ENCODE peak calls at places on chromosomes 4 and X, in nine cellular contexts. V, X, Q, N, Y, T, I, L and C are unnamed samples.

GRCh38 chr4:111535792-111536191 is 609.5 kb upstream of the FAM241A start:
- DNase-seq in T (no peak), I (no peak), X (no peak), L (no peak), Q (no peak), Y (no peak), V (no peak), N (no peak), C (no peak)

GRCh38 chrX:39065051-39065871 is 264.0 kb downstream of the MID1IP1 start:
- DNase-seq in T (no peak), Q (no peak), Y (peak), I (no peak), N (no peak), V (no peak), X (no peak), L (no peak), C (no peak)

GRCh38 chr4:105059337-105059736 is 87.3 kb upstream of the TET2 start:
- DNase-seq in Q (no peak), L (no peak), I (peak), V (no peak), T (no peak), Y (no peak), N (no peak), X (no peak), C (no peak)

GRCh38 chr4:125316391-125316780 is 1.6 kb downstream of the FAT4 start:
- DNase-seq in T (peak), Y (peak), Q (no peak), N (no peak), X (no peak), I (peak), V (no peak), L (peak), C (no peak)

GRCh38 chr4:151700566-151701316 is 60.1 kb downstream of the GATB start:
- DNase-seq in X (no peak), N (no peak), Y (no peak), T (no peak), L (no peak), V (no peak), I (no peak), Q (no peak), C (no peak)

GRCh38 chrX:19554786-19555185 is 39.5 kb upstream of the MAP3K15 start:
- DNase-seq in T (peak), Y (no peak), X (no peak), L (no peak), Q (no peak), I (no peak), N (no peak), V (peak), C (no peak)

GRCh38 chrX:109619816-109620215 is 5.2 kb downstream of the KCNE5 start:
- DNase-seq in X (no peak), Y (peak), L (no peak), I (no peak), V (no peak), T (no peak), Q (no peak), N (no peak), C (no peak)

GRCh38 chr4:1792832-1793495 is at the start of gene FGFR3:
- DNase-seq in V (no peak), Q (no peak), N (no peak), I (peak), T (peak), Y (peak), L (peak), X (peak), C (no peak)

GRCh38 chrX:111868726-111869638 is 7.0 kb upstream of the TRPC5OS start:
- DNase-seq in N (no peak), L (peak), Y (peak), V (no peak), I (no peak), Q (no peak), X (no peak), T (no peak), C (no peak)

GRCh38 chr4:103645991-103646390 is 73.8 kb downstream of the TACR3 start:
- DNase-seq in I (no peak), Y (no peak), Q (no peak), L (no peak), T (no peak), X (no peak), V (no peak), N (no peak), C (no peak)

GRCh38 chr4:103098746-103099421 is 750 bp downstream of the BDH2 start:
- DNase-seq in V (no peak), I (no peak), T (no peak), Y (no peak), N (no peak), X (no peak), L (no peak), Q (no peak), C (no peak)

GRCh38 chr4:168712316-168712855 is 215.5 kb downstream of the PALLD start:
- DNase-seq in L (no peak), Q (no peak), X (no peak), I (no peak), T (no peak), V (no peak), N (no peak), Y (no peak), C (no peak)

GRCh38 chr4:105461221-105462041 is 12.4 kb downstream of the PPA2 start:
- DNase-seq in I (no peak), X (no peak), Q (no peak), L (no peak), N (no peak), T (no peak), V (no peak), Y (no peak), C (no peak)

GRCh38 chr4:107380836-107381438 is 339.1 kb downstream of the PAPSS1 start:
- DNase-seq in T (no peak), I (no peak), X (no peak), V (no peak), L (no peak), Y (no peak), Q (no peak), N (no peak), C (no peak)

GRCh38 chrX:121851033-121851432 is 803.6 kb downstream of the GLUD2 start:
- DNase-seq in Q (no peak), Y (no peak), V (no peak), N (no peak), L (no peak), X (no peak), T (no peak), I (no peak), C (no peak)

GRCh38 chr4:3296651-3297050 is 3.8 kb downstream of the RGS12 start:
- DNase-seq in I (no peak), V (no peak), Q (no peak), X (no peak), T (no peak), Y (no peak), L (no peak), N (no peak), C (no peak)

GRCh38 chr4:110207233-110207632 is 8.8 kb upstream of the ELOVL6 start:
- DNase-seq in Y (no peak), X (no peak), I (no peak), V (no peak), Q (no peak), L (no peak), T (no peak), N (no peak), C (no peak)

GRCh38 chrX:9847071-9847470 is 60.8 kb downstream of the SHROOM2 start:
- DNase-seq in Y (no peak), L (peak), V (peak), T (no peak), I (no peak), X (no peak), Q (no peak), N (no peak), C (no peak)

GRCh38 chr4:7546809-7547367 is 112.2 kb upstream of the PSAPL1 start:
- DNase-seq in Y (no peak), T (peak), N (no peak), L (no peak), V (peak), I (no peak), X (no peak), Q (no peak), C (no peak)

GRCh38 chr4:4735136-4735754 is 124.2 kb upstream of the MSX1 start:
- DNase-seq in X (no peak), T (no peak), V (no peak), N (no peak), I (no peak), Q (peak), L (no peak), Y (no peak), C (no peak)

GRCh38 chrX:115324194-115324593 is 34.7 kb downstream of the LUZP4 start:
- DNase-seq in L (no peak), Y (no peak), I (no peak), X (no peak), V (no peak), N (no peak), T (no peak), Q (no peak), C (no peak)

GRCh38 chrX:128818690-128819089 is 704.6 kb downstream of the SMARCA1 start:
- DNase-seq in N (no peak), L (no peak), Y (no peak), V (no peak), X (no peak), Q (no peak), I (no peak), T (no peak), C (no peak)

GRCh38 chr4:8290701-8290970 is 21.1 kb downstream of the HTRA3 start:
- DNase-seq in V (no peak), T (no peak), X (no peak), Y (no peak), Q (peak), I (no peak), L (no peak), N (no peak), C (no peak)